ENCODE peak calls at places on chromosomes 6 and 20, in nine cellular contexts. V is neural crest cell; R is PC-9; B is ACHN; L is stimulated activated effector memory CD8-positive, alpha-beta T cell treated with anti-CD3 and anti-CD28 coated beads, Interleukin-12 subunit alpha, Interleukin-12 subunit beta, amount 100 ng/mL, for 72 hours; A is ureter; X is effector CD4-positive, alpha-beta T cell; G is thoracic aorta; P is caudate nucleus. F is an unnamed sample.

GRCh38 chr20:50788045-50788867 is 6.6 kb upstream of the BCAS4 start:
- DNase-seq in V (no peak), X (no peak), G (no peak), P (peak), R (peak), L (no peak), A (peak), B (peak), F (no peak)

GRCh38 chr6:124683507-124683906 is 278.7 kb upstream of the RNF217 start:
- DNase-seq in G (no peak), R (no peak), P (no peak), B (no peak), A (no peak), V (no peak), L (no peak), X (no peak), F (no peak)

GRCh38 chr6:95545691-95546090 is 31.6 kb upstream of the MANEA start:
- DNase-seq in A (no peak), R (no peak), X (no peak), B (no peak), G (no peak), L (no peak), P (no peak), V (no peak), F (no peak)

GRCh38 chr20:37571033-37571432 is 43.4 kb upstream of the BLCAP start:
- DNase-seq in P (no peak), V (no peak), G (no peak), B (no peak), L (no peak), X (no peak), R (no peak), A (no peak), F (no peak)

GRCh38 chr6:106702451-106703110 is 73.2 kb downstream of the QRSL1 start:
- DNase-seq in L (no peak), B (peak), V (no peak), P (no peak), A (no peak), R (no peak), G (no peak), X (no peak), F (no peak)

GRCh38 chr20:9204979-9205378 is 136.1 kb downstream of the PLCB4 start:
- DNase-seq in X (no peak), P (no peak), B (no peak), V (no peak), L (no peak), A (no peak), G (no peak), R (no peak), F (no peak)

GRCh38 chr20:44427804-44428173 is 47.9 kb upstream of the TTPAL start:
- DNase-seq in V (no peak), X (no peak), G (no peak), R (no peak), B (no peak), A (no peak), L (no peak), P (no peak), F (no peak)

GRCh38 chr20:7195704-7196103 is 428.2 kb downstream of the BMP2 start:
- DNase-seq in G (no peak), X (no peak), L (no peak), B (peak), V (no peak), R (no peak), P (no peak), A (no peak), F (peak)

GRCh38 chr6:72788188-72788587 is 166.3 kb downstream of the KCNQ5 start:
- DNase-seq in X (no peak), R (peak), B (peak), L (no peak), P (no peak), V (no peak), A (no peak), G (no peak), F (peak)

GRCh38 chr6:158474961-158475343 is 84.9 kb upstream of the TMEM181 start:
- DNase-seq in B (no peak), A (no peak), L (no peak), R (peak), V (no peak), X (no peak), G (no peak), P (no peak), F (no peak)

GRCh38 chr20:43976577-43976976 is 61.9 kb downstream of the TOX2 start:
- DNase-seq in B (no peak), A (no peak), X (no peak), G (no peak), L (no peak), V (no peak), R (no peak), P (no peak), F (no peak)

GRCh38 chr20:37534401-37535157 is 6.9 kb upstream of the BLCAP start:
- DNase-seq in G (no peak), V (peak), R (peak), B (peak), X (peak), A (no peak), P (peak), L (peak), F (no peak)

GRCh38 chr6:146891615-146892265 is 293.0 kb downstream of the ADGB start:
- DNase-seq in B (no peak), G (no peak), P (no peak), X (no peak), V (no peak), R (no peak), A (no peak), L (no peak), F (no peak)

GRCh38 chr6:108195209-108195608 is 29.4 kb downstream of the NR2E1 start:
- DNase-seq in P (no peak), L (no peak), V (no peak), X (no peak), A (no peak), G (no peak), R (no peak), B (no peak), F (no peak)

GRCh38 chr6:45835725-45836437 is 179.8 kb downstream of the CLIC5 start:
- DNase-seq in X (no peak), R (no peak), L (no peak), A (no peak), B (peak), G (no peak), P (no peak), V (no peak), F (peak)

GRCh38 chr20:25077610-25078169 is 4.3 kb downstream of the VSX1 start:
- DNase-seq in A (no peak), L (no peak), V (no peak), R (peak), P (no peak), G (no peak), B (peak), X (no peak), F (no peak)

GRCh38 chr6:52325695-52326471 is 36.1 kb upstream of the PAQR8 start:
- DNase-seq in B (no peak), L (no peak), V (peak), A (no peak), X (no peak), R (no peak), G (no peak), P (no peak), F (no peak)

GRCh38 chr20:32227744-32228688 is 20.3 kb downstream of the POFUT1 start:
- DNase-seq in G (no peak), A (no peak), B (no peak), L (no peak), X (no peak), V (no peak), P (no peak), R (no peak), F (no peak)

GRCh38 chr6:25769983-25770382 is 15.4 kb downstream of the SLC17A4 start:
- DNase-seq in P (no peak), V (no peak), R (peak), G (no peak), X (no peak), L (no peak), B (peak), A (no peak), F (no peak)

GRCh38 chr20:61727761-61728160 is 337.9 kb downstream of the TAF4 start:
- DNase-seq in B (no peak), V (no peak), X (no peak), L (no peak), P (no peak), A (no peak), G (no peak), R (no peak), F (no peak)

GRCh38 chr6:151044465-151045441 is 179.3 kb downstream of the MTHFD1L start:
- DNase-seq in A (peak), L (no peak), X (no peak), P (no peak), V (no peak), B (peak), G (peak), R (peak), F (peak)

GRCh38 chr6:84522135-84522535 is 242.3 kb downstream of the TBX18 start:
- DNase-seq in X (no peak), A (no peak), V (no peak), G (peak), R (peak), P (no peak), B (peak), L (no peak), F (peak)

GRCh38 chr6:161048636-161049035 is 57.1 kb downstream of the MAP3K4 start:
- DNase-seq in B (no peak), P (no peak), L (no peak), A (no peak), G (no peak), X (no peak), V (no peak), R (no peak), F (no peak)

GRCh38 chr6:122702846-122703245 is 76.7 kb upstream of the FABP7 start:
- DNase-seq in P (no peak), V (no peak), R (no peak), A (no peak), L (no peak), X (no peak), B (no peak), G (no peak), F (no peak)

GRCh38 chr6:146028250-146028789 is 542 bp upstream of the GRM1 start:
- DNase-seq in G (no peak), X (peak), V (peak), R (no peak), A (peak), P (no peak), L (no peak), B (peak), F (peak)

GRCh38 chr6:170522565-170523183 is 30.4 kb downstream of the PSMB1 start:
- DNase-seq in B (peak), V (no peak), X (no peak), G (no peak), R (no peak), L (no peak), P (no peak), A (no peak), F (no peak)

F was measured in epithelial cell of prostate.